ENCODE peak calls at places on chromosome 12, in six cellular contexts. J is PC-3; Z is thyroid gland; Q is esophagus muscularis mucosa; G is gastrocnemius medialis; M is CD8-positive, alpha-beta memory T cell. R is an unnamed sample.

GRCh38 chr12:71046215-71046614 is 111.6 kb downstream of the TSPAN8 start:
- DNase-seq in J (peak; percentile 94), Z (no peak), Q (no peak), G (no peak), M (no peak), R (no peak)

GRCh38 chr12:94162108-94162507 is 13.7 kb downstream of the PLXNC1 start:
- DNase-seq in J (no peak), Z (no peak), Q (no peak), G (no peak), M (no peak), R (no peak)

GRCh38 chr12:112111931-112112330 is 3.3 kb upstream of the NAA25 start:
- DNase-seq in J (peak; percentile 42), Z (no peak), Q (no peak), G (no peak), M (no peak), R (peak; percentile 22)

GRCh38 chr12:53205747-53206146 is 1.3 kb downstream of the ITGB7 start:
- DNase-seq in J (peak; percentile 74), Z (no peak), Q (no peak), G (no peak), M (no peak), R (no peak)

GRCh38 chr12:75827061-75827460 is 204.5 kb downstream of the PHLDA1 start:
- DNase-seq in J (no peak), Z (no peak), Q (no peak), G (no peak), M (no peak), R (no peak)

GRCh38 chr12:127401536-127401935 is 865.4 kb upstream of the TMEM132C start:
- DNase-seq in J (peak; percentile 47), Z (no peak), Q (peak; percentile 37), G (no peak), M (no peak), R (no peak)

GRCh38 chr12:26241095-26241494 is 45.7 kb downstream of the SSPN start:
- DNase-seq in J (no peak), Z (no peak), Q (no peak), G (no peak), M (no peak), R (no peak)

GRCh38 chr12:122891661-122892525 is 4.0 kb downstream of the VPS37B start:
- DNase-seq in J (peak; percentile 88), Z (no peak), Q (no peak), G (no peak), M (no peak), R (peak; percentile 66)

GRCh38 chr12:69055280-69055679 is 122.3 kb upstream of the CPM start:
- DNase-seq in J (no peak), Z (no peak), Q (no peak), G (no peak), M (no peak), R (no peak)

GRCh38 chr12:104605685-104606084 is 148.9 kb downstream of the CHST11 start:
- DNase-seq in J (no peak), Z (peak; percentile 34), Q (peak; percentile 94), G (peak; percentile 43), M (no peak), R (peak; percentile 64)

GRCh38 chr12:51592034-51592705 is 1.1 kb downstream of the SCN8A start:
- DNase-seq in J (peak; percentile 75), Z (no peak), Q (no peak), G (no peak), M (no peak), R (no peak)

GRCh38 chr12:70383484-70383883 is 17.4 kb downstream of the KCNMB4 start:
- DNase-seq in J (no peak), Z (no peak), Q (no peak), G (no peak), M (no peak), R (no peak)

GRCh38 chr12:97650242-97650641 is 187.6 kb downstream of the RMST start:
- DNase-seq in J (peak; percentile 28), Z (no peak), Q (no peak), G (no peak), M (no peak), R (no peak)

GRCh38 chr12:99558113-99558512 is 89.4 kb upstream of the GARIN6 start:
- DNase-seq in J (no peak), Z (no peak), Q (no peak), G (no peak), M (no peak), R (no peak)

GRCh38 chr12:128661216-128661550 is 162.6 kb downstream of the SLC15A4 start:
- DNase-seq in J (no peak), Z (no peak), Q (no peak), G (no peak), M (no peak), R (no peak)

GRCh38 chr12:14795028-14795448 is 8.2 kb downstream of the WBP11 start:
- DNase-seq in J (no peak), Z (no peak), Q (no peak), G (no peak), M (no peak), R (no peak)

GRCh38 chr12:69589082-69589481 is 3.8 kb downstream of the CCT2 start:
- DNase-seq in J (no peak), Z (no peak), Q (no peak), G (no peak), M (no peak), R (no peak)

GRCh38 chr12:55730447-55730820 is 1.6 kb upstream of the CD63 start:
- DNase-seq in J (no peak), Z (no peak), Q (no peak), G (no peak), M (no peak), R (no peak)

GRCh38 chr12:57031228-57031670 is 14.9 kb upstream of the TAC3 start:
- DNase-seq in J (no peak), Z (no peak), Q (no peak), G (no peak), M (peak; percentile 19), R (no peak)

GRCh38 chr12:42568952-42569916 is 20.3 kb downstream of the PRICKLE1 start:
- DNase-seq in J (peak; percentile 75), Z (no peak), Q (no peak), G (no peak), M (no peak), R (no peak)

DNA sequence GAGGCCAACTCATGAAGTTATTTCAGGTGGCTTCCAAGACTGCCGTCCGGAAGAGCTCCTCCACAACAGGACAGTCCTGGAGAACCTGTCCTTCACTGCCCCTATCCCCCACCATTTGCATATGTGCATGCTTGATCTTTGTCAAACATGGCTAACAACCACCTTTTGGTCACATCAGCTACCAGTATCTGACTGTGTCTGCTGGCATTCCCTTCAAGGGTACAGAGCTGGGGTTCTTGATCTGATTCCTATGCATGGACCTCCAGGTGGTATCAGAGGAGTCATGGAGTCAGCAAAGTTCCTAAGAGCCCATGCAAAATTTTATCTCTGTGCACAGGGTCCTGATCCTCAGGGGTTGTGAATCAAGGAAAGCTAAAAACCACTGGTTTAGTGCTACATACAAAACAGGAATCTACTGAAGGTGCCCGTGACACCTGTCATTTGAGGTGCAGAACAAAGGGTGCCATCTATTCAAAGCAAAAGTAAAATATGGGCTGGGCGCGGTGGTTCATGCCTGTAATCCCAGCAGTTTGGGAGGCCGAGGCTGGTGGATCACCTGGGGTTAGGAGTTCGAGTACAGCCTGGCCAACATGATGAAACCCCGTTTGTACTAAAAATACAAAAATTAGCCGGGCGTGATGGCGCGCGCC is 3.8 kb downstream of the PPTC7 start:
- DNase-seq in J (no peak), Z (no peak), Q (no peak), G (no peak), M (peak; percentile 16), R (no peak)
- H3K27ac ChIP-seq in J (peak overlapping the region; percentile 96), Z (no peak overlapping the region), Q (peak overlapping the region; percentile 96), G (peak overlapping the region; percentile 97), M (no peak overlapping the region), R (no peak overlapping the region)

DNA sequence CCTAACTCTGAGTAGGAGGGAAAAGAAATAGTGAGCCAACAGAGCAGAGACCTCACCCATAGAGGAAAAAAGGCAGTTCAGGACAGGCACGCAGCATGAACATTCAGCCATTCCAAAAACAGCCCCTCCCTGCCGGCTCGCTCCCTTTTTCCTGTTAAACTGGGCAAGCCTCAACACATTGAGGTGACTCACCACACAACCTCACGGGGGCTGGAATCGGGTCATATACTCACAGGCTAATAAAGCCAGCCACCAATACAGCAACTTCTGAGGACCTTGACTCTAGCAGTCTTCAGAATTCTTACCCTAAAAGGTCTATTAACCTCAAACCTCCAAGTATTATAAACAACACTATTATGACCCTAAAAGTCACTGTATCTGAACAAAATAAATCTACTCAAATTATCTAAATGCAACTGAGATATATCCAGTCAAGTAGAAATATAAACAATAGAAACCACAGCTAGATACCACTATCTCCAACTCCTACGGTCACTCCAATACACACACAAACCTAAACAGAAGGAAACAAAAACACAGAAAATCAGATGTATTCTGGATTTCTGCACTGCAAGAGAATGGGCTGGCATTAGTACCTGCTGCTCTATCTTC is 6.3 kb downstream of the YBX3 start:
- DNase-seq in J (peak; percentile 88), Z (peak; percentile 39), Q (peak; percentile 94), G (peak; percentile 91), M (no peak), R (peak; percentile 73)
- H3K4me3 ChIP-seq in J (peak overlapping the region; percentile 35), Z (no peak overlapping the region), Q (peak overlapping the region; percentile 3), G (peak overlapping the region; percentile 62), M (no peak overlapping the region), R (no peak overlapping the region)

GRCh38 chr12:3144495-3144894 is 67.3 kb downstream of the TSPAN9 start:
- DNase-seq in J (no peak), Z (no peak), Q (no peak), G (no peak), M (no peak), R (no peak)
- H3K4me1 ChIP-seq in J (no peaks in the 10 kb centered on the region), Z (peaks cover 6% of the 10 kb centered on the region), Q (peaks cover 53% of the 10 kb centered on the region), G (peaks cover 20% of the 10 kb centered on the region), M (no peaks in the 10 kb centered on the region), R (peaks cover 8% of the 10 kb centered on the region)

GRCh38 chr12:22046090-22046967 is at the start of gene CMAS:
- DNase-seq in J (peak; percentile 61), Z (peak; percentile 76), Q (peak; percentile 96), G (peak; percentile 53), M (peak; percentile 64), R (peak; percentile 88)

GRCh38 chr12:22047495-22047894 is 1.5 kb downstream of the CMAS start:
- DNase-seq in J (no peak), Z (no peak), Q (no peak), G (no peak), M (no peak), R (no peak)

GRCh38 chr12:22043943-22044342 is 2.1 kb upstream of the CMAS start:
- DNase-seq in J (no peak), Z (no peak), Q (no peak), G (no peak), M (no peak), R (no peak)

GRCh38 chr12:22048351-22049041 is 2.5 kb downstream of the CMAS start:
- DNase-seq in J (no peak), Z (no peak), Q (no peak), G (no peak), M (no peak), R (no peak)

DNA sequence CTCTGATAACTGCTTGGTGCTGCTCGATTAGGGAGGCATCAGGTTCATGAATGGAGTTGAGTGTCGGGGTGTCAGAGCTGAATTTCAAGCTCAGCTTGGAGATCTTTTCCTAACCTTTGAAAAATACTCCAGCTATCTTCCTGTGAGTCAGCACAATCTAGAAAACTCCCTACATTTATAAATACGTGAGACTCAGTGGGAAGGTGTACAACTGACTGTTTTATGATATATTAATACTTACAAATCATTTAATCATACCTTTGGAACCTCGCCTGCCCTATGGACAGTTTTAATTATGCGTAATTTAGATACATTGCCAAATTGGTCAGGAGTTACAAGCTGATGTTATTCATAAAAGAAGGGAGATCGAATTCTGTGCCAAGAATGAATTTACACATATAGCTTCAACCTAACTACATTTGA is 961 bp downstream of the CMAS start:
- DNase-seq in J (peak; percentile 21), Z (no peak), Q (no peak), G (no peak), M (no peak), R (no peak)
- H3K27ac ChIP-seq in J (peak overlapping the region; percentile 61), Z (peak overlapping the region; percentile 81), Q (peak overlapping the region; percentile 90), G (peak overlapping the region; percentile 93), M (peak overlapping the region; percentile 67), R (peak overlapping the region; percentile 86)

R was measured in ascending aorta.